ENCODE peak calls at places on chromosomes 2 and 18, in five cellular contexts. R is activated CD8-positive, alpha-beta memory T cell treated with anti-CD3 and anti-CD28 coated beads, Interleukin-2, amount 10 ng/mL, durations not matched to agents 7 days and 5 days; W is neuronal stem cell; L is CD8-positive, alpha-beta T cell; U is NCI-H1092 treated with DMSO at 0.1 percent for 48 hours. X is an unnamed sample.
A peak's percentile ranks its signal among the peaks of the same experiment; 100 is the strongest.

GRCh38 chr2:71938659-71939587 is 208.7 kb downstream of the CYP26B1 start:
- DNase-seq in R (peak; percentile 36), W (no peak), L (no peak), U (no peak), X (no peak)

GRCh38 chr18:78719821-78720220 is 259.8 kb upstream of the SALL3 start:
- DNase-seq in R (no peak), W (no peak), L (no peak), U (no peak), X (no peak)

GRCh38 chr18:13725566-13726227 is 661 bp downstream of the FAM210A start:
- DNase-seq in R (no peak), W (no peak), L (no peak), U (no peak), X (peak; percentile 39)

GRCh38 chr18:29496276-29496675 is 1319.3 kb upstream of the CDH2 start:
- DNase-seq in R (no peak), W (no peak), L (no peak), U (peak; percentile 33), X (no peak)

GRCh38 chr2:216774620-216775019 is 79.3 kb upstream of the IGFBP5 start:
- DNase-seq in R (no peak), W (no peak), L (no peak), U (no peak), X (no peak)

GRCh38 chr18:28571929-28572328 is 395.0 kb upstream of the CDH2 start:
- DNase-seq in R (no peak), W (no peak), L (no peak), U (no peak), X (no peak)

GRCh38 chr2:231602874-231603467 is 10.3 kb downstream of the TEX44 start:
- DNase-seq in R (no peak), W (no peak), L (no peak), U (no peak), X (no peak)

GRCh38 chr2:69836316-69836715 is 6.9 kb downstream of the GMCL1 start:
- DNase-seq in R (no peak), W (no peak), L (no peak), U (no peak), X (no peak)

GRCh38 chr2:133266926-133267590 is 301.2 kb downstream of the NCKAP5 start:
- DNase-seq in R (no peak), W (peak; percentile 6), L (no peak), U (peak; percentile 21), X (no peak)

GRCh38 chr2:120875431-120875830 is 139.8 kb downstream of the GLI2 start:
- DNase-seq in R (no peak), W (no peak), L (no peak), U (no peak), X (no peak)

GRCh38 chr2:82124629-82125028 is 1820.1 kb upstream of the LRRTM1 start:
- DNase-seq in R (no peak), W (no peak), L (no peak), U (no peak), X (no peak)

GRCh38 chr2:767440-767839 is 90.2 kb upstream of the TMEM18 start:
- DNase-seq in R (peak; percentile 63), W (no peak), L (peak; percentile 24), U (no peak), X (no peak)

GRCh38 chr2:101474752-101475384 is at the start of gene RFX8:
- DNase-seq in R (peak; percentile 86), W (no peak), L (peak; percentile 20), U (no peak), X (peak; percentile 54)

X was measured in CD4-positive, alpha-beta memory T cell.